ENCODE peak calls at places on chromosome 7, in seven cellular contexts. V is HEK293T; Z is spleen; M is stimulated activated CD4-positive, alpha-beta T cell treated with anti-CD3 and anti-CD28 coated beads, Interleukin-15, amount 100 ng/mL, for 1 hour; K is AG08396; B is cardiac fibroblast; E is astrocyte of the spinal cord. Q is an unnamed sample.

GRCh38 chr7:130996841-130997231 is 262.8 kb upstream of the KLF14 start:
- DNase-seq in K (no peak), V (no peak), E (no peak), B (peak), M (no peak), Z (peak), Q (no peak)

GRCh38 chr7:36119005-36119711 is 33.9 kb upstream of the EEPD1 start:
- DNase-seq in B (peak), V (no peak), E (peak), K (peak), Z (no peak), M (no peak), Q (no peak)

GRCh38 chr7:56077681-56078080 is 13.6 kb downstream of the SUMF2 start:
- DNase-seq in B (no peak), Z (peak), E (no peak), M (no peak), K (no peak), V (no peak), Q (no peak)

GRCh38 chr7:129950191-129950940 is 2.4 kb downstream of the UBE2H start:
- DNase-seq in K (no peak), E (peak), B (no peak), Z (no peak), M (no peak), V (no peak), Q (no peak)

GRCh38 chr7:157425761-157426160 is 89.0 kb downstream of the DNAJB6 start:
- DNase-seq in Z (peak), M (no peak), K (no peak), V (no peak), B (no peak), E (no peak), Q (no peak)

GRCh38 chr7:131109011-131109756 is 218.5 kb upstream of the MKLN1 start:
- DNase-seq in V (no peak), E (peak), K (no peak), B (peak), M (no peak), Z (no peak), Q (no peak)

GRCh38 chr7:14836571-14837189 is 65.9 kb downstream of the DGKB start:
- DNase-seq in E (peak), M (no peak), B (peak), K (peak), Z (no peak), V (peak), Q (no peak)

GRCh38 chr7:32588657-32589056 is 93.4 kb downstream of the AVL9 start:
- DNase-seq in B (peak), V (no peak), M (no peak), Z (no peak), E (peak), K (peak), Q (no peak)

GRCh38 chr7:92767427-92767826 is 68.9 kb downstream of the CDK6 start:
- DNase-seq in K (peak), V (no peak), B (peak), E (peak), M (no peak), Z (no peak), Q (no peak)

GRCh38 chr7:39488467-39489393 is 77.5 kb upstream of the YAE1 start:
- DNase-seq in M (no peak), Z (no peak), K (no peak), V (no peak), B (no peak), E (no peak), Q (no peak)

GRCh38 chr7:2109936-2110585 is 122.7 kb downstream of the MAD1L1 start:
- DNase-seq in B (peak), M (peak), E (peak), Z (no peak), V (no peak), K (peak), Q (no peak)

GRCh38 chr7:54355842-54356241 is 186.3 kb upstream of the VSTM2A start:
- DNase-seq in B (no peak), V (no peak), Z (no peak), E (no peak), K (no peak), M (no peak), Q (no peak)

GRCh38 chr7:24290004-24290641 is 6.1 kb downstream of the NPY start:
- DNase-seq in Z (no peak), V (peak), B (peak), E (peak), K (peak), M (no peak), Q (no peak)

GRCh38 chr7:113635492-113635891 is 283.3 kb downstream of the PPP1R3A start:
- DNase-seq in Z (no peak), V (no peak), E (no peak), M (no peak), K (no peak), B (no peak), Q (no peak)

GRCh38 chr7:47478017-47478344 is 103.9 kb downstream of the TNS3 start:
- DNase-seq in M (no peak), B (no peak), Z (no peak), E (no peak), K (peak), V (no peak), Q (no peak)

GRCh38 chr7:28510022-28510367 is 97.7 kb downstream of the CREB5 start:
- DNase-seq in V (no peak), E (no peak), M (no peak), K (no peak), Z (no peak), B (no peak), Q (no peak)

GRCh38 chr7:111558948-111559347 is 3.3 kb downstream of the IMMP2L start:
- DNase-seq in Z (no peak), V (no peak), K (no peak), E (peak), B (no peak), M (no peak), Q (no peak)

GRCh38 chr7:77426521-77427051 is 10.4 kb upstream of the GSAP start:
- DNase-seq in K (peak), B (peak), V (no peak), Z (no peak), M (no peak), E (peak), Q (no peak)

GRCh38 chr7:151981223-151981622 is 25.0 kb downstream of the GALNTL5 start:
- DNase-seq in M (no peak), Z (no peak), B (no peak), V (no peak), E (no peak), K (no peak), Q (no peak)

GRCh38 chr7:35985126-35985754 is 167.8 kb upstream of the EEPD1 start:
- DNase-seq in V (peak), E (peak), M (peak), B (peak), K (peak), Z (peak), Q (peak)

GRCh38 chr7:28435732-28436378 is 23.5 kb downstream of the CREB5 start:
- DNase-seq in K (no peak), V (peak), Z (no peak), E (no peak), B (no peak), M (no peak), Q (no peak)

GRCh38 chr7:86470763-86471162 is 172.9 kb upstream of the GRM3 start:
- DNase-seq in V (no peak), B (no peak), Z (no peak), K (no peak), E (no peak), M (no peak), Q (no peak)

GRCh38 chr7:96624954-96625353 is 84.7 kb downstream of the SEM1 start:
- DNase-seq in K (no peak), Z (no peak), M (no peak), V (no peak), E (no peak), B (no peak), Q (no peak)

GRCh38 chr7:117086788-117087187 is 133.5 kb downstream of the ST7 start:
- DNase-seq in Z (no peak), M (no peak), V (no peak), B (peak), E (peak), K (no peak), Q (no peak)

GRCh38 chr7:44223362-44224114 is 22.8 kb downstream of the YKT6 start:
- DNase-seq in B (no peak), M (no peak), Z (peak), E (no peak), V (no peak), K (no peak), Q (no peak)

GRCh38 chr7:74044366-74045350 is 16.7 kb downstream of the ELN start:
- DNase-seq in B (no peak), E (no peak), M (no peak), K (no peak), V (no peak), Z (no peak), Q (no peak)

GRCh38 chr7:42337225-42337905 is 100.4 kb upstream of the GLI3 start:
- DNase-seq in Z (no peak), M (no peak), E (no peak), V (no peak), B (no peak), K (no peak), Q (no peak)

GRCh38 chr7:5682889-5683670 is 98.4 kb downstream of the RNF216 start:
- DNase-seq in K (no peak), V (no peak), Z (no peak), B (no peak), M (no peak), E (no peak), Q (no peak)

GRCh38 chr7:106660862-106661720 is at the start of gene CCDC71L:
- DNase-seq in M (peak), V (peak), K (peak), E (peak), B (peak), Z (peak), Q (peak)

GRCh38 chr7:30888783-30889182 is 22.9 kb upstream of the AQP1 start:
- DNase-seq in Z (no peak), M (no peak), E (peak), B (peak), V (no peak), K (peak), Q (no peak)

GRCh38 chr7:44999245-45000095 is 531 bp upstream of the CCM2 start:
- DNase-seq in M (peak), B (peak), Z (peak), E (peak), K (peak), V (peak), Q (peak)

GRCh38 chr7:4791101-4791737 is 15.8 kb downstream of the AP5Z1 start:
- DNase-seq in E (no peak), K (no peak), Z (no peak), V (no peak), M (no peak), B (no peak), Q (no peak)

GRCh38 chr7:50632561-50633413 is 67.6 kb upstream of the DDC start:
- DNase-seq in K (peak), V (peak), B (peak), M (peak), Z (no peak), E (peak), Q (peak)

GRCh38 chr7:4237296-4238235 is 444.5 kb upstream of the FOXK1 start:
- DNase-seq in B (no peak), E (no peak), M (no peak), V (no peak), K (no peak), Z (peak), Q (no peak)

GRCh38 chr7:10474048-10474447 is 499.6 kb upstream of the PHF14 start:
- DNase-seq in K (no peak), E (peak), Z (no peak), V (no peak), B (peak), M (no peak), Q (no peak)

GRCh38 chr7:25028370-25028971 is 48.5 kb upstream of the OSBPL3 start:
- DNase-seq in B (peak), M (no peak), K (peak), V (no peak), E (peak), Z (no peak), Q (peak)

Q was measured in effector memory CD4-positive, alpha-beta T cell.